ENCODE peak calls at places on chromosomes 3 and 15, in four cellular contexts. P is neuronal stem cell; O is CD8-positive, alpha-beta T cell; F is heart right ventricle. T is an unnamed sample.

GRCh38 chr3:49803464-49804140 is 541 bp downstream of the INKA1 start:
- DNase-seq in P (peak; percentile 48), O (peak; percentile 68), F (peak; percentile 62), T (peak; percentile 65)

GRCh38 chr3:96017556-96017955 is 796.8 kb upstream of the EPHA6 start:
- DNase-seq in P (no peak), O (no peak), F (no peak), T (no peak)

GRCh38 chr3:142993958-142994442 is 7.4 kb upstream of the U2SURP start:
- DNase-seq in P (peak; percentile 67), O (peak; percentile 60), F (peak; percentile 44), T (peak; percentile 57)

GRCh38 chr3:47005212-47006144 is 26.0 kb downstream of the NBEAL2 start:
- DNase-seq in P (no peak), O (peak; percentile 13), F (no peak), T (peak; percentile 12)

GRCh38 chr15:36577082-36577481 is 2.3 kb upstream of the CDIN1 start:
- DNase-seq in P (no peak), O (no peak), F (no peak), T (no peak)

GRCh38 chr3:56772926-56773587 is 28.7 kb downstream of the ARHGEF3 start:
- DNase-seq in P (no peak), O (no peak), F (no peak), T (no peak)

GRCh38 chr3:51283421-51283820 is 101.7 kb upstream of the MANF start:
- DNase-seq in P (no peak), O (no peak), F (no peak), T (no peak)

GRCh38 chr3:25664066-25664809 is 469 bp downstream of the TOP2B start:
- DNase-seq in P (peak; percentile 68), O (peak; percentile 58), F (peak; percentile 74), T (peak; percentile 88)

GRCh38 chr3:197505796-197506553 is 49.8 kb downstream of the BDH1 start:
- DNase-seq in P (no peak), O (no peak), F (no peak), T (no peak)
- H3K4me1 ChIP-seq in P (peaks cover 11% of the 10 kb centered on the region), O (peaks cover 3% of the 10 kb centered on the region), F (no peaks in the 10 kb centered on the region), T (no peaks in the 10 kb centered on the region)

DNA sequence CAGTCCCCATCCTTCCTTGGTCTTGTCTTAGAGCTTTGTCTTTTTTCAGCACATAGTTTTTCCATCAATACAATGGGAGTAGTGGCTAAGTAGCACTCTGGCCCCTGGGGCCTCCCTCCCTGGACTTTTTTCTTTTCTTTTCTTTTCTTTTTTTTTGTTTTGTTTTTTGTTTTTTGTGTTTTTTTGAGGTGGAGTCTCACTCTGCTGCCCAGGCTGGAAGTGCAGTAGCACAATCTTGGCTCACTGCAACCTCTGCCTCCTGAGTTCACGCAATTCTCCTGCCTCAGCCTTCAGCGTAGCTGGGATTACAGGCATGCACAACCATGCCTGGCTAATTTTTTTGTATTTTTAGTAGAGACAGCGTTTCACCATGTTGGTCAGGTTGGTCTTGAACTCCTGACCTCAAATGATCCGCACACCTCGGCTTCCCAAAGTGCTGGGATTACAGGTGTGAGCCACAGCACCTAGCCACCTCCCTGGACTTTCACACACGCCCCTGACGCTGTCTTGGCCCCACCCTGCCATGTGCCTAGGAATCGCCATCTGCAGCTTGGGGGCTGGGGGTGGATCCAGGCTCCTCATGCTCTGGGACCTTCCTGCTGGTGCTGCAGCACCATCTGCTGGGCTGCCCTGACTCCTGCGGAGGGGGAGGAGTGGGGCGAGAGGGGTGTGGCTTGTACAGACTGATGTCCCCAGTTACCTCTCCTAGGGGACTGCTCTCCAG is 2.8 kb downstream of the C15orf39 start:
- DNase-seq in P (peak; percentile 78), O (peak; percentile 89), F (peak; percentile 94), T (peak; percentile 95)
- H3K4me3 ChIP-seq in P (no peak overlapping the region), O (no peak overlapping the region), F (no peak overlapping the region), T (no peak overlapping the region)

DNA sequence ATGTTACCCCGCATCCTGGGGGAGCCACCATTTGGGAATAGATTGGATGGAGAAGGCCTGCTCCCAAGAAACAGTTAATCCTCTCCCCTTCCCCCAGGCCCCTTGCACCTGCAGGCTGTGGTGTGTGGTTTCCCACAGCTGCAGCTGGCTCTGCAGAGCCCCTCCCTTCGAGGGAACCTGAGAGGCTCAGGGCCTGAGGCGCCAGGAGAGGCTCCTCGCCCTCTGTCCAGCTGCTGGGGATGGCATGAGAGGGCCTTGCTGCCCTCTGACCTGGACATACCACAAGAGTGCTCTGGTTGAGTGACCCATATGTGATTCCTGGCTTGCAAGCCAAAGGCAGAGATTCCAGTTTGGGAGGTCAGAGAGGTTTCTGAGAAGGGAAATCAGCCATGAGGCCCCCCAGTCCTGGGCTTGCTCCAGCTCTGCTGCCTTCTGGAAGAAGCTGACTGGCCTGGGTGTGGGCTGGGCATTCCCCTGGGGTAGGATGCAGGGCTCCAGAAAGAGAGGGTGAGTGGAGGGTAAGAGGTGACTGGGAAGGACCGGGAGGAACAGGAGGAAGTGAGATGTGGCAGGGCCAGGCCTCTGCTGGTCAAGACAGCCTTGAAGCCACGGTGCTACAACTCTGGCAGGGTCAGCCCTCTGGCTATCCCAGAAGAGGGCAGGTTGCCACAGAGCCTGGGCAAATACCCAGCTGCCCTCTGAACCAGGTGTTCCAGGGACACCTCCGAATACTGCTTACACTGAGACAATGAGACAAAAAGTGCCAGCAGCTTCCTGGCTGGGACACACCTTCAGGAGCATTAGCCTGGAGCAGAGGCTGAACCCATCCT is 16.0 kb upstream of the SRP14 start:
- DNase-seq in P (no peak), O (peak; percentile 35), F (no peak), T (no peak)
- H3K4me1 ChIP-seq in P (peaks cover 13% of the 10 kb centered on the region), O (peaks cover 40% of the 10 kb centered on the region), F (peaks cover 14% of the 10 kb centered on the region), T (no peaks in the 10 kb centered on the region)

GRCh38 chr15:70852501-70853269 is 1.3 kb downstream of the LARP6 start:
- DNase-seq in P (no peak), O (no peak), F (no peak), T (peak; percentile 57)
- H3K4me3 ChIP-seq in P (no peak overlapping the region), O (no peak overlapping the region), F (peak overlapping the region; percentile 82), T (peak overlapping the region; percentile 83)

DNA sequence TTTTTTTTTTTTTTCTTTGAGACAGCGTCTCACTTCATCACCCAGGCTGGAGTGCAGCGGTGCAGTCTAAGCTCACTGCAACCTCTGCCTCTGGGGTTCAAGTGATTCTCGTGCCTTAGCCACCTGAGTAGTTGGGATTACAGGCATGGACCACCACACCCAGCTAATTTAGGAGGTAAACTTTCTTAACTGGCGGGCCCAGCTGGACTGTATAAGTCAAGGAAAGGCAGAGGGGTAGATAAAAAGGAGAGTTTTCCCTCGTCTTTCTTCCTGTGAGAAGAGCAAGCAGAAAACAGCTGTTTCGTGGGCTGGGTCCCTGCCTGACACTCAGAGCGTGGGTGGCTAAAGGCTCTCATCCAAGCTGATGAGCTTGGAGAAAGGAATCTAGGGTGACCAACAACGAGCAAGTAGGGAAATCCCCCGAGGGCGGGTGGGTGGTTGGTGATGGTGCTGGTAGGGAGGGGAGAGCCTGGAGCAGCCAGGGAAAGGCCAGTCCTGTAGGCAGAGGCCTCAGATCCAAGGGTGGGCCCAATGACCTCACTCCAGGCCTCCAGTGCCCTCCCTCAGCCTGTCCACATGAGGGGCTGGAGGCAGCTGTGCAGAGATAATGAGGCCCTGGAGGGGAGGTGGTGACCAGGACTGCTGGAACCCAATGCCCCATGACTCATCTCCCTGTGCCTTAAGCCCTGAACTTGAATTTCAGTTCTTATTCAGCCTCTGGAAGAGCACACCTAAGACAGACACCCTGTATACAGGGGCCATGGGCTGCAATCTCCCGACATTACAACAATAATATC is 43.1 kb upstream of the LIMD1 start:
- DNase-seq in P (no peak), O (no peak), F (peak; percentile 79), T (peak; percentile 84)
- H3K4me1 ChIP-seq in P (peaks cover 12% of the 10 kb centered on the region), O (no peaks in the 10 kb centered on the region), F (peaks cover 51% of the 10 kb centered on the region), T (peaks cover 19% of the 10 kb centered on the region)

DNA sequence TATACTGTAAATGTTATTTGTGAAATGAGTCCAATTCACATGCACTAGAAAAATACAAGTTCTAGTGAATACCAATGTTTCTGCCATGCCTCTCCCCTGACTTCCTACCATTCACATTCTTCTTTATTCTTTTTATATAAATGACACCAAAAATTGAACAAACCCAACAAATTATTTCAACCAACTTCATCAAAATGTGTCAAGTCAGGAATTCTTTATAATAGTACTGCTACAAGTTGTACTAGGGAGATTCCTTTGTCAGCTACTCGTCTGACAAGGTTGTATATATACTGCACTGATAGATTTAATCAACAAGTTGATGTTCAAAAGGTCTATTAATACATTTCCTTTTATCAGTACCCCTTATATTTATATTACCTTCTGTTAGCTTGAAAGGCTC is 3.0 kb downstream of the TBL1XR1 start:
- DNase-seq in P (no peak), O (no peak), F (no peak), T (no peak)
- H3K4me3 ChIP-seq in P (no peak overlapping the region), O (peak overlapping the region; percentile 93), F (no peak overlapping the region), T (peak overlapping the region; percentile 100)

T was measured in right cardiac atrium.